ENCODE peak calls at places on chromosome 22, in six cellular contexts. L is GM12865, I is HFFc6, J is GM20000, P is thoracic aorta, V is suprapubic skin. Y is an unnamed sample.

GRCh38 chr22:40203568-40203967 is 25.8 kb downstream of the TNRC6B start:
- DNase-seq in L (peak), I (no peak), J (peak), P (no peak), V (no peak), Y (no peak)

GRCh38 chr22:20651286-20651685 is 122.6 kb upstream of the SERPIND1 start:
- DNase-seq in L (no peak), I (no peak), J (no peak), P (no peak), V (peak), Y (no peak)

GRCh38 chr22:26394787-26395186 is 34.3 kb upstream of the ASPHD2 start:
- DNase-seq in L (no peak), I (no peak), J (no peak), P (no peak), V (no peak), Y (no peak)

GRCh38 chr22:32839776-32840571 is 38.5 kb downstream of the TIMP3 start:
- DNase-seq in L (no peak), I (no peak), J (no peak), P (no peak), V (no peak), Y (no peak)

GRCh38 chr22:29703595-29704195 is 16.1 kb upstream of the CABP7 start:
- DNase-seq in L (no peak), I (no peak), J (no peak), P (no peak), V (no peak), Y (no peak)

GRCh38 chr22:31081963-31082605 is 966 bp downstream of the SMTN start:
- DNase-seq in L (no peak), I (peak), J (no peak), P (no peak), V (no peak), Y (no peak)

GRCh38 chr22:42937164-42937854 is 77.6 kb downstream of the PACSIN2 start:
- DNase-seq in L (peak), I (peak), J (peak), P (peak), V (peak), Y (peak)

GRCh38 chr22:46507451-46508390 is 29.7 kb downstream of the CELSR1 start:
- DNase-seq in L (no peak), I (no peak), J (no peak), P (no peak), V (no peak), Y (no peak)

GRCh38 chr22:22026157-22026831 is 43.7 kb upstream of the TOP3B start:
- DNase-seq in L (peak), I (no peak), J (peak), P (no peak), V (no peak), Y (no peak)

GRCh38 chr22:42871146-42872050 is 14.3 kb upstream of the ARFGAP3 start:
- DNase-seq in L (no peak), I (no peak), J (no peak), P (no peak), V (no peak), Y (no peak)

GRCh38 chr22:19772422-19772672 is 11.8 kb downstream of the TBX1 start:
- DNase-seq in L (no peak), I (no peak), J (no peak), P (no peak), V (no peak), Y (no peak)

GRCh38 chr22:43642319-43642718 is 169.8 kb downstream of the EFCAB6 start:
- DNase-seq in L (no peak), I (no peak), J (no peak), P (no peak), V (no peak), Y (no peak)

GRCh38 chr22:19174106-19175025 is 4.2 kb downstream of the SLC25A1 start:
- DNase-seq in L (peak), I (peak), J (no peak), P (no peak), V (peak), Y (no peak)

GRCh38 chr22:49583341-49583740 is 244.3 kb downstream of the BRD1 start:
- DNase-seq in L (no peak), I (no peak), J (no peak), P (no peak), V (no peak), Y (no peak)
- TF ChIP-seq CTCF in L (no peak), I (no peak), J (no peak), P (no peak), V (no peak), Y (no peak)

DNA sequence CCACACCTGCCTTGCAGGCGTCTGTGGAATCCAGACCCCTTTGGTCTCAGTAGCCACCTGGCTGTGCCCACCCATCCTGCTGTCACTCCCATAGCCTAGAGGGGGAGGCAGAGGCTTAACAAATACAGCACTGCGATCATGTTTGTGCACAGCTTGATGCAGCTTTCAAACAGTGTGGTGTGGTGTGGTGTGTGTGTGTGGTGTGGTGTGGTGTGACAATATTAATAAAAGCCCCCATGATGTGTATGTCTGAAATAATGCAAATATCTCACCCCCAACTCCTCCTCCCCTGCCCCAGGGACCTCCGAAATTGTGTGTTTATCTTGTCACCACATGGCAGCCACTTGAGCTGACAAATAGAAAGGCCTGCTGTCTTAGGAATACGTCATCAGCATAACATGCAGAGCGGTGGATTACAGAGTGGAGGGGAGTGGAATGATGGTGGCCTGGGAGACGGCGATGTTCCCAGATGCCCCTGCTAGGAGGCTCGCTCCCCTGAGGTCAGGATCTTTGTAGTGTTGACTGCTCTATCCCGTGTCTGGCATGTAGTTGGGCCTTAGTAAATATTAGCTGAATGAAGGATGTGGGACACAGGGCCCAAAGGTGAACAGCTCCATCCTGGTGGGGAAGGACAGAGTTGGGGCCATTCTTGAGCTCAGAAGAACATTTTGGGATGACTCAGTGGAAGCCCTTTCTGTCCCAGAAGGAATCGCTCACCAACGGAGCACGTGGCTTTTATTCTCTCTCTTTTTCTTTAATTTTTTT is 2.8 kb downstream of the PDXP start:
- DNase-seq in L (peak), I (peak), J (no peak), P (no peak), V (no peak), Y (no peak)
- TF ChIP-seq CTCF in L (peak), I (peak), J (peak), P (no peak), V (no peak), Y (no peak)

GRCh38 chr22:27409299-27409698 is 392.3 kb downstream of the MN1 start:
- DNase-seq in L (no peak), I (no peak), J (no peak), P (no peak), V (no peak), Y (no peak)
- TF ChIP-seq CTCF in L (no peak), I (peak), J (no peak), P (no peak), V (no peak), Y (no peak)

GRCh38 chr22:25028841-25029141 is 76.3 kb downstream of the KIAA1671 start:
- DNase-seq in L (no peak), I (no peak), J (no peak), P (no peak), V (no peak), Y (no peak)
- TF ChIP-seq CTCF in L (no peak), I (no peak), J (no peak), P (no peak), V (no peak), Y (no peak)

DNA sequence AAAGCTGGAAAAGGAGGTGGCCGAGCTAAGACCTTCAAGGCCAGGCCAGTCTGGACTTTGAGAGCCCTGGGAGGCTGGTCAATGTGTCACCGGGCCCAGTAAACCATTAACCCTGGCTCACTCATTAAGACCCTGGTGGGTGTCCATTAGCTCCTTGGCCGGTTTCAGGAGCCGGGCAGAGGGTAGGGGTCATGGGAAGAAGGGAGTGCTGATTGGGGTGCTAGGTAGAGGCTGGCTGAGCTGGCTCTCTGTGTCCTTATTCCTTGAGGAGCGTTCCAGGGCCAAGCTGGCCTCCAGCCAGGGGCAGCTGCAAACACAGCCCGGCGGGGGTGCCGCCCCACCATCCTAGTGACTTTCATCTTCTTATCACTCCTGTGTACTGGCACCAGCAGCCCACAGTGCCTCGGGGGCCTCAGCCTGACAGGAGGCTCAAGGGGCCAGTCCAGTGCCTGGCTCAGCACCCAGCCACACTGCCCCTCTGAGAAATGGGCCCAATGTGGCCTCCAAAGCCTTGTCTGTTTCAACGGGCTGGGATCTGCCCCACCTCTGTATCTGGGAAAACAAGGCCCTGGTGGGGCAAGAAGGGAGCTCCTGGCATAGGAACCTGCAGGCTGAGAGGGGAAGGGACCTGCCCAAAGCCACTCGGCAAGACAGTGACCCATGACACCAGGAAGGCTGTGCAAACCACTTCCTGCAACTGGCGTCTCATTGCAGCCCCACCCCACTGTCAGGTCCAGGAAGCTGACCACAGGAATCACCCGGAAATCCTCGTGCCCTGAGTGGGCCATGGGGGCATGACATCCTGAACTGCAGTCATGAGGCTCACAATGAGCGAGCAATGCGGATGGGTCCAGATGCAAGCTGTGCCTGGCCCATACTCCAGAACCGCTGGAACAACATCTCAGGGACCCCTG is 15.1 kb upstream of the RGL4 start:
- DNase-seq in L (peak), I (no peak), J (no peak), P (no peak), V (peak), Y (no peak)
- TF ChIP-seq CTCF in L (no peak), I (no peak), J (no peak), P (no peak), V (no peak), Y (no peak)

Y was measured in activated B cell treated with CpG ODN at 0.5 μM for 24 hours.